ENCODE peak calls at places on chromosomes 11 and 22, in nine cellular contexts. A is IMR-90, P is transverse colon, N is ovary, Z is Peyer's patch, F is A549, S is NB4, X is K562, C is GM12878. B is an unnamed sample.

GRCh38 chr22:32310777-32311176 is 46.9 kb upstream of the RFPL3 start:
- DNase-seq in A (no peak), P (no peak), N (no peak), Z (peak), F (no peak), S (no peak), X (no peak), C (no peak), B (no peak)

GRCh38 chr11:16873289-16873688 is 134.8 kb downstream of the C11orf58 start:
- DNase-seq in A (no peak), P (no peak), N (peak), Z (no peak), F (no peak), S (no peak), X (no peak), C (no peak), B (no peak)

GRCh38 chr11:13343067-13343466 is 65.5 kb downstream of the BMAL1 start:
- DNase-seq in A (no peak), P (no peak), N (no peak), Z (no peak), F (no peak), S (no peak), X (no peak), C (peak), B (no peak)

GRCh38 chr11:17579451-17579850 is 32.4 kb downstream of the OTOG start:
- DNase-seq in A (no peak), P (no peak), N (no peak), Z (no peak), F (no peak), S (no peak), X (no peak), C (no peak), B (no peak)

GRCh38 chr11:117431436-117431835 is 103.8 kb downstream of the CEP164 start:
- DNase-seq in A (no peak), P (no peak), N (no peak), Z (no peak), F (no peak), S (no peak), X (no peak), C (no peak), B (no peak)

GRCh38 chr11:68370211-68371111 is 58.1 kb downstream of the LRP5 start:
- DNase-seq in A (no peak), P (peak), N (no peak), Z (peak), F (no peak), S (no peak), X (no peak), C (peak), B (peak)

GRCh38 chr22:23565942-23566715 is 14.0 kb downstream of the IGLL1 start:
- DNase-seq in A (no peak), P (no peak), N (peak), Z (no peak), F (no peak), S (no peak), X (no peak), C (no peak), B (no peak)

GRCh38 chr11:8717544-8717875 is 34.9 kb downstream of the RPL27A start:
- DNase-seq in A (no peak), P (no peak), N (no peak), Z (no peak), F (no peak), S (no peak), X (peak), C (no peak), B (no peak)

GRCh38 chr11:47998733-47999359 is 18.5 kb downstream of the PTPRJ start:
- DNase-seq in A (no peak), P (peak), N (no peak), Z (peak), F (peak), S (no peak), X (no peak), C (no peak), B (no peak)

GRCh38 chr11:20966489-20966888 is 297.1 kb downstream of the NELL1 start:
- DNase-seq in A (no peak), P (no peak), N (no peak), Z (no peak), F (no peak), S (no peak), X (no peak), C (no peak), B (no peak)

GRCh38 chr22:41915035-41915782 is at the start of gene SHISA8:
- DNase-seq in A (peak), P (peak), N (peak), Z (peak), F (no peak), S (peak), X (peak), C (no peak), B (peak)

GRCh38 chr11:13384837-13385417 is 78.1 kb downstream of the BTBD10 start:
- DNase-seq in A (peak), P (peak), N (no peak), Z (no peak), F (peak), S (peak), X (peak), C (peak), B (peak)

GRCh38 chr11:93510196-93510898 is 32.8 kb downstream of the SMCO4 start:
- DNase-seq in A (no peak), P (no peak), N (no peak), Z (no peak), F (no peak), S (no peak), X (no peak), C (no peak), B (no peak)

GRCh38 chr22:30028731-30029130 is 51.5 kb upstream of the HORMAD2 start:
- DNase-seq in A (no peak), P (no peak), N (no peak), Z (no peak), F (no peak), S (no peak), X (no peak), C (no peak), B (no peak)

GRCh38 chr11:34331736-34332135 is 26.1 kb downstream of the ABTB2 start:
- DNase-seq in A (no peak), P (no peak), N (no peak), Z (no peak), F (no peak), S (no peak), X (no peak), C (no peak), B (no peak)

GRCh38 chr11:119933584-119933983 is 204.3 kb downstream of the TRIM29 start:
- DNase-seq in A (no peak), P (no peak), N (no peak), Z (no peak), F (no peak), S (no peak), X (no peak), C (no peak), B (no peak)

GRCh38 chr11:68312780-68313573 is 586 bp downstream of the LRP5 start:
- DNase-seq in A (no peak), P (no peak), N (peak), Z (no peak), F (no peak), S (peak), X (peak), C (no peak), B (no peak)

GRCh38 chr22:43131773-43132501 is 11.3 kb downstream of the MCAT start:
- DNase-seq in A (no peak), P (no peak), N (no peak), Z (no peak), F (no peak), S (no peak), X (no peak), C (no peak), B (peak)

GRCh38 chr11:134589155-134589554 is 177.1 kb upstream of the B3GAT1 start:
- DNase-seq in A (no peak), P (no peak), N (no peak), Z (no peak), F (no peak), S (no peak), X (no peak), C (no peak), B (no peak)

GRCh38 chr11:48170840-48171233 is 45.8 kb upstream of the OR4B1 start:
- DNase-seq in A (peak), P (no peak), N (no peak), Z (no peak), F (no peak), S (no peak), X (no peak), C (no peak), B (no peak)

GRCh38 chr11:45181595-45182550 is 35.4 kb downstream of the PRDM11 start:
- DNase-seq in A (no peak), P (no peak), N (no peak), Z (no peak), F (no peak), S (no peak), X (no peak), C (no peak), B (no peak)

GRCh38 chr11:3108183-3108721 is 51.0 kb upstream of the CARS1 start:
- DNase-seq in A (no peak), P (peak), N (no peak), Z (peak), F (no peak), S (no peak), X (no peak), C (no peak), B (no peak)

GRCh38 chr22:42820075-42820763 is 36.9 kb downstream of the ARFGAP3 start:
- DNase-seq in A (peak), P (no peak), N (no peak), Z (no peak), F (no peak), S (peak), X (peak), C (no peak), B (peak)

GRCh38 chr11:119207300-119207570 is 1.1 kb downstream of the CBL start:
- DNase-seq in A (no peak), P (no peak), N (no peak), Z (no peak), F (no peak), S (peak), X (no peak), C (no peak), B (no peak)

GRCh38 chr11:123377355-123377754 is 52.7 kb upstream of the GRAMD1B start:
- DNase-seq in A (no peak), P (no peak), N (no peak), Z (no peak), F (no peak), S (no peak), X (no peak), C (no peak), B (no peak)

GRCh38 chr11:118885831-118886571 is 2.3 kb downstream of the CXCR5 start:
- DNase-seq in A (no peak), P (no peak), N (no peak), Z (peak), F (no peak), S (no peak), X (no peak), C (no peak), B (no peak)

GRCh38 chr11:69914286-69915150 is 95.3 kb upstream of the FGF3 start:
- DNase-seq in A (no peak), P (peak), N (peak), Z (peak), F (no peak), S (no peak), X (no peak), C (no peak), B (no peak)

GRCh38 chr22:23484651-23485050 is 95.4 kb downstream of the IGLL1 start:
- DNase-seq in A (no peak), P (no peak), N (no peak), Z (no peak), F (no peak), S (no peak), X (no peak), C (no peak), B (no peak)

GRCh38 chr11:125063429-125064043 is 431 bp downstream of the SLC37A2 start:
- DNase-seq in A (no peak), P (no peak), N (no peak), Z (peak), F (no peak), S (peak), X (no peak), C (no peak), B (no peak)

GRCh38 chr11:120248551-120249278 is 8.8 kb downstream of the POU2F3 start:
- DNase-seq in A (peak), P (no peak), N (no peak), Z (no peak), F (no peak), S (peak), X (no peak), C (peak), B (no peak)

GRCh38 chr11:95132956-95133355 is 43.3 kb downstream of the ENDOD1 start:
- DNase-seq in A (no peak), P (peak), N (no peak), Z (no peak), F (no peak), S (no peak), X (no peak), C (no peak), B (peak)

GRCh38 chr11:62680825-62681240 is 2.0 kb upstream of the UBXN1 start:
- DNase-seq in A (peak), P (peak), N (peak), Z (peak), F (peak), S (peak), X (peak), C (no peak), B (peak)

GRCh38 chr11:117731689-117732290 is 65.2 kb downstream of the DSCAML1 start:
- DNase-seq in A (no peak), P (no peak), N (no peak), Z (no peak), F (no peak), S (no peak), X (no peak), C (no peak), B (no peak)

GRCh38 chr11:111911563-111912401 is at the start of gene CRYAB:
- DNase-seq in A (peak), P (peak), N (peak), Z (peak), F (peak), S (no peak), X (peak), C (no peak), B (peak)

DNA sequence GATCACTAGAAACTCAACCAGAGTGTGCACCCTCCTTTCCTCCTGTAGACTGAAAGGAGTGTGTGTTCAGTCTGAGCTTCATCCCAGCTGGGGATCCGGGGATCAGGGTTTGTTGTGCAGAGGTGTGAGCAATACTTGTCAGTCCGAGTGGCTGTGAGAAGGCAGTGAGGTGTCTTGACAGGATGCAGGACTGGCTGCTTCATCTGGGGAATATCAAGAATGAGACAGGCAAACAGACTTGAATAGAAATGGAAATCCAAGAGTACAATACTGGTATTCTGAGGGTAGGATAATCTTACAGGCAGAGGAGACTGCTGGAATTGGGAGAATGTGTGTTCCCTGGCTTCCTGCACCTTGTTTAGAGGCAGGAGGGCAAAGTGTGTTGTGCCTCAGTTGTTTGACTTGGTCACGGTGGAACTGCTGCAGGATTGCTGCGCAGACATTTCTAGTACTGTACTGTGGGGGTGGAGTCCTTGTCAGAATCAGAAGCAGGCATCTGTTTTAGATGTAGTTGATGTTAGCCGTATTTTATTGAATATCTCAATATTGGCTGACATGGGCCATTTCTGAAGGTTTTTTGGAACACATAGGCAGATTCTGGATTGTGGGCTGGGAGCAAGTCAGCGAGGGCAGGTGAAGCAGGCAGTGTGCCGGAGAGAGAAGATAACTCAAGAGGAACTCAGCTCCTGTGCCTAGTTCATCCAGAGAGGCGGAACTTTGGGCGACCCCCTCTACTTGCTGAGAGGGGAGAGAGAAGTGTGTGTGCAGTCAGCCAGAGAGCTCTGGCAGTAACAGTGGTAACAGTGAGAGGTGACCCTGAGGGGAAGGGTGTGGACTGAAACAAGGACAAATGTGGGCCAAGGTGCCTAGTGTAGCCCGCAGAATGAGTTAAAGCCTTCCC is 27.1 kb upstream of the GRK2 start:
- DNase-seq in A (peak), P (no peak), N (no peak), Z (no peak), F (no peak), S (no peak), X (peak), C (no peak), B (no peak)
- H3K4me3 ChIP-seq in A (peak), P (peak), N (no peak), Z (peak), F (peak), S (peak), X (peak), C (peak), B (no peak)

GRCh38 chr22:39519681-39520053 is 695 bp upstream of the ATF4 start:
- DNase-seq in A (no peak), P (peak), N (peak), Z (peak), F (peak), S (no peak), X (peak), C (no peak), B (peak)
- TF ChIP-seq POLR2A in A (no peak), P (no peak), N (peak), Z (peak), F (peak), S (peak), X (no peak), C (peak), B (no peak)

GRCh38 chr11:82936261-82936660 is 34.7 kb downstream of the DDIAS start:
- DNase-seq in A (peak), P (no peak), N (no peak), Z (no peak), F (no peak), S (no peak), X (no peak), C (no peak), B (no peak)
- TF ChIP-seq CTCF in A (no peak), P (no peak), N (no peak), Z (no peak), F (no peak), S (no peak), X (no peak), C (no peak), B (no peak)

GRCh38 chr11:503179-503981 is 3.7 kb downstream of the RNH1 start:
- DNase-seq in A (peak), P (peak), N (peak), Z (peak), F (no peak), S (peak), X (peak), C (peak), B (no peak)
- H3K4me3 ChIP-seq in A (peak), P (peak), N (peak), Z (peak), F (no peak), S (peak), X (peak), C (peak), B (peak)

DNA sequence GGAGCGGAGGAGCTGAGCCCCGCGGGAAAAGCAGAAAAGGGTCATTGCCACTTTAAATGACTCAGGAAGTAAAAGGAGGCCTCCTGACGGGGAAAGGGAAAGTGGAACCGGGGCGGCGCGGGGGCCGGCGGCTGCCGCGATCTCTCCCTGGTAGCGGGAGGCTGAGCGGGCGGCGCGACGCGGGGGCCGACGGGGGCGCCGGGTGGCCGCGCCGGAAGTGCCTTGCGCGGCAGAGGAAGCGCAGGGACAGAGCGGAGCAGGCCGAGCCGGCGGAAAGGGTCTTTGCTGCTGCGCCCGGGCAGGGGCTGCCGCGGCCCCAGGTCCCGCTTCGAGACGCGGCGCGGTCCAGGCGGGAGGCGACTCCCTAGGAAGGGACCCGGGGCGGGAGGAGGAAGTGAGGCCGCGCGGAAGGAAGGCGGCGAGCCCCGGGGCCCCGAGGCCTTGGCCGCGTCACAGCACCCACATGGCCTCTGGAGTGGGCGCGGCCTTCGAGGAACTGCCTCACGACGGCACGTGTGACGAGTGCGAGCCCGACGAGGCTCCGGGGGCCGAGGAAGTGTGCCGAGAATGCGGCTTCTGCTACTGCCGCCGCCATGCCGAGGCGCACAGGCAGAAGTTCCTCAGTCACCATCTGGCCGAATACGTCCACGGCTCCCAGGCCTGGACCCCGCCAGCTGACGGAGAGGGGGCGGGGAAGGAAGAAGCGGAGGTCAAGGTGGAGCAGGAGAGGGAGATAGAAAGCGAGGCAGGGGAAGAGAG is at the start of gene TRIM44:
- DNase-seq in A (peak), P (peak), N (peak), Z (peak), F (peak), S (peak), X (peak), C (peak), B (peak)
- TF ChIP-seq POLR2A in A (peak), P (peak), N (peak), Z (peak), F (peak), S (peak), X (peak), C (peak), B (no peak)

DNA sequence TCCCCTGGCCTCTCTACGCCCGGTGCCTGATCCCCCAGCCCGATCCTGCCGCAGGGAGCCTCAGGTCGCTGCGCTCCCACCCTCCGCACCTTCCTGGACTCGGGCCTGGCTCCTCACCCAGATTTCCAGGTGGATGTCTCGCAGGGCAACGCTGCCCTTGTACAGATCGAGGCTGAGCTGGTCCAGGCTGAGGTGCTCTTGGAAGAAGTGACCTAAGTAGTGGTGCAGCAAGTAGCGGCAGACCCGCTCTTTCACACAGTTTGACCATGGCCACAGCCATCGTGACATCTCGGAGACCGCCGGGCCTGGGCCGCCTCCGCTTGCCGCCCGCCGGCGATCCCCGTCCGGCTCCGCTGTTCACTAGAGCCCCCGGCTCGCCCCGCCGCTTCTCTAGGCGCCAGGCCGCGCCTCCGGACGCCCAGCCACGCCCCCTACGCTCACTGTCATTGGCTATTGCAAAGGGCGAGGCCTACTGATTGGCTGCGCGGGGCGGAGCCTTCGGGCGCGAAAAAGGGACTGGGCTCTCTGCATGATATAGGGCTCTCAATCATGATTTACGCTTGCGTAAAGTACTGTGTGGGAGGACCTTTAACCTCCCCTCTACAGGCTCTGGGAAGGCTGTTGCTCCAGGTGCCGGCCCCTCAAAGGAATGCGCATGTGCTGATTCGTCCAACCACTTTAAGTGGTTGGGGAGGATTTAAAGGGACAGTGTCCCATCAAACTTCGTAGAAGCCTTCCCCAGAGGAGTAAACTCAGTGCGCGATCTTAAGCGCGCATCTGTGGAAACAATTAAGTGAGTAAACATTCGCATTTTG is at the start of gene ATG2A:
- DNase-seq in A (peak), P (peak), N (peak), Z (peak), F (peak), S (peak), X (peak), C (peak), B (peak)
- TF ChIP-seq CTCF in A (no peak), P (no peak), N (no peak), Z (no peak), F (no peak), S (no peak), X (no peak), C (no peak), B (peak)

GRCh38 chr11:41308286-41308685 is 151.2 kb downstream of the LRRC4C start:
- DNase-seq in A (no peak), P (no peak), N (no peak), Z (no peak), F (no peak), S (no peak), X (no peak), C (no peak), B (no peak)

GRCh38 chr11:41309716-41310115 is 149.7 kb downstream of the LRRC4C start:
- DNase-seq in A (no peak), P (no peak), N (no peak), Z (no peak), F (no peak), S (no peak), X (no peak), C (no peak), B (no peak)

GRCh38 chr11:41306435-41306834 is 153.0 kb downstream of the LRRC4C start:
- DNase-seq in A (no peak), P (no peak), N (no peak), Z (no peak), F (no peak), S (no peak), X (no peak), C (no peak), B (no peak)

GRCh38 chr11:41309111-41309522 is 150.3 kb downstream of the LRRC4C start:
- DNase-seq in A (no peak), P (no peak), N (no peak), Z (no peak), F (no peak), S (no peak), X (no peak), C (peak), B (no peak)

GRCh38 chr11:41307371-41308080 is 151.9 kb downstream of the LRRC4C start:
- DNase-seq in A (no peak), P (no peak), N (no peak), Z (no peak), F (no peak), S (no peak), X (no peak), C (no peak), B (no peak)
- H3K4me3 ChIP-seq in A (no peak), P (no peak), N (no peak), Z (no peak), F (no peak), S (no peak), X (no peak), C (no peak), B (no peak)

B was measured in testis.